ENCODE peak calls at places on chromosomes 6 and 20, in ten cellular contexts. V is neural progenitor cell, O is GM10248, A is NB4, J is PC-9, X is HFFc6, Q is bronchial epithelial cell, W is astrocyte of the spinal cord, F is endothelial cell, Y is Panc1. D is an unnamed sample.

GRCh38 chr6:165244524-165245247 is 64.7 kb downstream of the C6orf118 start:
- DNase-seq in X (no peak), O (no peak), F (no peak), W (no peak), Q (no peak), A (no peak), Y (no peak), J (no peak), V (no peak), D (no peak)

GRCh38 chr6:3893487-3893886 is 44.3 kb downstream of the FAM50B start:
- DNase-seq in X (no peak), W (no peak), J (no peak), O (no peak), F (no peak), Y (no peak), V (no peak), A (no peak), Q (no peak), D (no peak)

GRCh38 chr20:62504323-62504722 is 28.5 kb upstream of the GATA5 start:
- DNase-seq in Y (no peak), F (no peak), W (no peak), V (no peak), A (no peak), O (no peak), Q (no peak), J (no peak), X (no peak), D (no peak)

GRCh38 chr6:143575840-143576498 is 64.4 kb upstream of the FUCA2 start:
- DNase-seq in V (no peak), X (no peak), Q (no peak), A (no peak), O (no peak), F (no peak), J (no peak), W (no peak), Y (no peak), D (no peak)

GRCh38 chr6:157563611-157564284 is 182.8 kb downstream of the ZDHHC14 start:
- DNase-seq in W (no peak), Q (no peak), V (no peak), J (no peak), A (no peak), F (no peak), X (no peak), Y (no peak), O (peak), D (peak)

GRCh38 chr6:14713966-14714631 is 531.8 kb upstream of the JARID2 start:
- DNase-seq in O (no peak), Y (no peak), Q (peak), V (no peak), F (no peak), W (no peak), X (no peak), J (peak), A (no peak), D (no peak)

GRCh38 chr6:83597511-83597910 is 85.2 kb downstream of the PRSS35 start:
- DNase-seq in W (no peak), V (peak), A (no peak), Y (no peak), O (no peak), J (no peak), X (no peak), Q (no peak), F (no peak), D (no peak)

GRCh38 chr6:39128106-39128505 is 13.1 kb upstream of the SAYSD1 start:
- DNase-seq in X (no peak), J (no peak), V (no peak), A (no peak), Y (no peak), O (no peak), Q (no peak), W (no peak), F (no peak), D (no peak)

GRCh38 chr6:128350416-128351254 is 169.8 kb downstream of the PTPRK start:
- DNase-seq in A (no peak), O (no peak), Y (no peak), W (peak), F (no peak), V (no peak), X (peak), J (peak), Q (peak), D (no peak)

GRCh38 chr20:49513531-49513930 is 31.1 kb upstream of the KCNB1 start:
- DNase-seq in V (no peak), Q (no peak), F (no peak), A (peak), X (no peak), W (no peak), J (peak), Y (no peak), O (no peak), D (no peak)

GRCh38 chr20:2746636-2747265 is 53.7 kb downstream of the CPXM1 start:
- DNase-seq in A (peak), W (no peak), Q (no peak), F (no peak), J (no peak), V (no peak), O (no peak), Y (no peak), X (no peak), D (no peak)

GRCh38 chr6:154167163-154167562 is 128.1 kb downstream of the OPRM1 start:
- DNase-seq in O (no peak), V (no peak), A (peak), W (no peak), X (no peak), Q (no peak), Y (no peak), J (no peak), F (no peak), D (no peak)

GRCh38 chr6:81241717-81242116 is 510.8 kb downstream of the TENT5A start:
- DNase-seq in V (peak), W (peak), O (no peak), Y (no peak), J (no peak), Q (peak), F (no peak), A (peak), X (peak), D (peak)

GRCh38 chr6:33781105-33781975 is 7.6 kb downstream of the LEMD2 start:
- DNase-seq in Y (peak), F (peak), J (peak), Q (peak), V (peak), O (no peak), W (peak), A (no peak), X (peak), D (no peak)

GRCh38 chr6:76631641-76632040 is 559.2 kb upstream of the IMPG1 start:
- DNase-seq in X (no peak), Q (no peak), F (no peak), J (no peak), A (no peak), W (no peak), Y (no peak), V (no peak), O (no peak), D (no peak)

GRCh38 chr20:49452011-49452482 is 30.4 kb downstream of the KCNB1 start:
- DNase-seq in Y (no peak), O (no peak), V (no peak), X (no peak), A (no peak), F (no peak), Q (no peak), W (no peak), J (no peak), D (no peak)

GRCh38 chr20:22106308-22106938 is 401.0 kb downstream of the PAX1 start:
- DNase-seq in V (peak), O (no peak), W (peak), A (peak), X (no peak), J (no peak), Q (peak), Y (peak), F (peak), D (no peak)

GRCh38 chr6:120198033-120198432 is 848.5 kb upstream of the MAN1A1 start:
- DNase-seq in Q (peak), X (no peak), V (peak), O (no peak), F (no peak), Y (no peak), J (peak), W (peak), A (peak), D (no peak)

GRCh38 chr20:2834401-2834800 is 6.1 kb downstream of the PCED1A start:
- DNase-seq in A (no peak), F (no peak), J (no peak), Q (no peak), V (no peak), X (no peak), O (no peak), Y (no peak), W (no peak), D (no peak)

GRCh38 chr20:59823456-59823855 is 110.0 kb downstream of the SYCP2 start:
- DNase-seq in A (no peak), V (no peak), Q (no peak), W (no peak), X (no peak), Y (no peak), J (no peak), O (no peak), F (no peak), D (no peak)

GRCh38 chr6:29887330-29887818 is 55.0 kb upstream of the HLA-A start:
- DNase-seq in Y (no peak), W (peak), Q (no peak), X (peak), F (no peak), V (peak), J (no peak), A (no peak), O (peak), D (peak)

GRCh38 chr6:43376551-43376981 is 7.1 kb upstream of the ZNF318 start:
- DNase-seq in A (no peak), F (no peak), V (no peak), X (peak), Q (peak), Y (no peak), W (no peak), O (no peak), J (no peak), D (no peak)

GRCh38 chr20:14775778-14776177 is 438.4 kb upstream of the FLRT3 start:
- DNase-seq in Q (peak), A (no peak), V (no peak), Y (no peak), X (no peak), O (no peak), J (peak), F (no peak), W (peak), D (no peak)

GRCh38 chr6:119079288-119079809 is 885 bp upstream of the FAM184A start:
- DNase-seq in V (no peak), X (peak), Q (peak), A (no peak), O (no peak), J (peak), Y (no peak), F (no peak), W (peak), D (no peak)

GRCh38 chr6:158040051-158040803 is 58.6 kb downstream of the SYNJ2 start:
- DNase-seq in F (no peak), J (peak), O (peak), A (peak), X (peak), W (peak), Q (peak), Y (peak), V (no peak), D (peak)

GRCh38 chr6:116309001-116309400 is 29.3 kb upstream of the TSPYL1 start:
- DNase-seq in J (no peak), V (no peak), Q (no peak), F (no peak), A (no peak), O (no peak), W (no peak), X (no peak), Y (no peak), D (no peak)

GRCh38 chr6:111725446-111726112 is 119.9 kb upstream of the TRAF3IP2 start:
- DNase-seq in W (no peak), A (no peak), Q (no peak), J (no peak), O (no peak), Y (no peak), V (no peak), F (no peak), X (peak), D (no peak)

GRCh38 chr6:147738516-147739187 is 230.2 kb downstream of the SAMD5 start:
- DNase-seq in F (no peak), A (no peak), Y (no peak), W (peak), J (no peak), X (no peak), O (no peak), Q (no peak), V (no peak), D (no peak)

GRCh38 chr6:80196914-80197313 is 90.4 kb downstream of the BCKDHB start:
- DNase-seq in Y (no peak), Q (no peak), J (no peak), W (no peak), F (no peak), V (no peak), O (no peak), A (no peak), X (no peak), D (no peak)

GRCh38 chr6:169161572-169162167 is 92.0 kb downstream of the THBS2 start:
- DNase-seq in Y (no peak), O (no peak), F (no peak), X (no peak), V (no peak), Q (no peak), J (no peak), W (no peak), A (no peak), D (peak)

GRCh38 chr20:13458860-13459451 is 179.8 kb downstream of the TASP1 start:
- DNase-seq in W (peak), Q (peak), V (peak), X (peak), J (no peak), O (peak), Y (peak), F (peak), A (peak), D (peak)

GRCh38 chr20:35463455-35464300 is 8.3 kb downstream of the CEP250 start:
- DNase-seq in V (peak), Q (peak), A (peak), W (peak), O (peak), F (peak), J (peak), X (peak), Y (peak), D (peak)

GRCh38 chr6:628772-629171 is 28.1 kb downstream of the HUS1B start:
- DNase-seq in O (peak), J (no peak), F (no peak), V (no peak), X (no peak), A (no peak), Q (no peak), Y (no peak), W (no peak), D (peak)

GRCh38 chr6:19415605-19416326 is 421.4 kb upstream of the ID4 start:
- DNase-seq in O (no peak), V (no peak), W (peak), F (no peak), Y (no peak), Q (peak), J (peak), X (peak), A (no peak), D (no peak)

GRCh38 chr6:4616311-4616710 is 159.9 kb upstream of the CDYL start:
- DNase-seq in A (no peak), J (no peak), X (no peak), W (no peak), Q (no peak), Y (no peak), O (no peak), V (no peak), F (no peak), D (no peak)

GRCh38 chr6:66896415-66896814 is 1189.4 kb upstream of the EYS start:
- DNase-seq in W (no peak), O (no peak), X (no peak), Q (peak), F (no peak), A (no peak), Y (no peak), V (no peak), J (no peak), D (no peak)

DNA sequence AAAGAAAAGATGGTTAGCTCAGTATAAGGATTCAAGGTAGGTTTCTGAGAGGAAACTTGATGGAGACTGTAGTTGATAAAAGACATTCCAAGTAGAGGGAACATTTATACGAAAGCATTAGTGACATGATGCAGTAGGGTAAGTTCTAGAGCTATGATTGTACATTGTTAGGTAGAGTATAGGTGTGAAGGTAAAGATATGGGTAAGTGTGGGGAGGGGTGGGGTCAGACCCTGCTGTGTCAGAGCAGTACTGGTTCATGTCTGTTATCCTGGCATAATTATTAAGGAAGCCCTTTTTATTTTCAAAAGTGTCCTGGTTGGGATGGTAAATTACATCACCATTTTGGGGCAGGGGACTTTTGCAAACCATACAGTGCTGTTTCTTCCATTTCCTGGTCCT is 635.8 kb downstream of the COL12A1 start:
- DNase-seq in A (no peak), O (no peak), Q (no peak), F (no peak), V (no peak), X (no peak), J (no peak), W (no peak), Y (no peak), D (no peak)
- TF ChIP-seq CTCF in A (no peak), O (no peak), Q (no peak), F (no peak), V (no peak), X (no peak), J (no peak), W (no peak), Y (no peak), D (no peak)

GRCh38 chr6:27178860-27179259 is 68.6 kb upstream of the PRSS16 start:
- DNase-seq in W (no peak), J (no peak), Y (no peak), O (no peak), Q (no peak), F (peak), X (no peak), V (peak), A (no peak), D (no peak)
- TF ChIP-seq CTCF in W (no peak), J (no peak), Y (no peak), O (no peak), Q (no peak), F (no peak), X (no peak), V (no peak), A (no peak), D (no peak)

GRCh38 chr6:106085984-106086832 is at the start of gene PRDM1:
- DNase-seq in W (peak), J (peak), X (peak), O (peak), Y (no peak), F (peak), A (peak), V (peak), Q (peak), D (peak)
- TF ChIP-seq CTCF in W (peak), J (peak), X (peak), O (peak), Y (peak), F (peak), A (no peak), V (peak), Q (peak), D (peak)

GRCh38 chr6:16766043-16766521 is 4.8 kb upstream of the ATXN1 start:
- DNase-seq in Q (peak), F (no peak), X (peak), J (peak), A (peak), Y (peak), V (no peak), W (peak), O (no peak), D (no peak)

GRCh38 chr6:16765235-16765634 is 4.0 kb upstream of the ATXN1 start:
- DNase-seq in O (no peak), Y (no peak), F (no peak), X (no peak), J (no peak), A (no peak), Q (no peak), V (no peak), W (no peak), D (no peak)

GRCh38 chr6:16762265-16762546 is 946 bp upstream of the ATXN1 start:
- DNase-seq in V (no peak), O (peak), W (peak), Y (no peak), Q (no peak), J (no peak), A (no peak), X (peak), F (no peak), D (peak)

GRCh38 chr6:16762547-16763477 is 1.6 kb upstream of the ATXN1 start:
- DNase-seq in Q (peak), X (peak), A (peak), J (peak), W (peak), O (peak), V (peak), Y (no peak), F (peak), D (peak)

DNA sequence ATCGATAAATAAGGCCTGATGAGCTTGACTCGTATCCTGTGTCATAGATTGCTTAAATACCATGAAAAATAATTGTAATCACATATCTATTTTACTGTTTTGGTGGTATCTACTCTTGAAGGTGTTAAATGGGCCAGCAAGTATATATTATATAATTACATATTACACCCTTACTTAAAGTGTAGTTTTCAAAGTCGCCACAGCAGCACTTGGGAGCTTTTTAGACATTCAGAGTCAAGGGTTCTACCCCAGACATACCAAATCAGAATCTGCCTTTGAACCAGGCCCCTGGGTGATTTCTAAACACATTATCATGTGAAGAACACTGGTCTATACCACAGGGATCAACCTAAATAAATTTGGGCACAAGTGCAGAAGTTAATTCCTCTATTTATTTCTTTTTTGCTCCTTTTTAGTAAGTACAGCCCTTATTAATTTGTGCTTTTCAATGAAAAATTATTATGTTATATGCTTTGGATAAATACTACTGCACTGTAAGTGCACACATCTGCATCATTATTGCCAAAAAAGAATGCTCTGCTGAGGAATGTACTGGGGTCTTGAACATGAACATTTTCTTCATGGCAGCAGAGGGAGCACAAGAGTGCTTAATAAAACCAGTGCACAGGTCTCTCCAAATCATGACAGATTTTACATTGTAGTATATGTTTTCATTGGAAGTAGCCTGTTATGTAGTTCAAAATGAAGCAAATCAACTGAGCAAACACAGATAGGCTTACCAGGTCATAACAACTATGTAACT is 3.1 kb upstream of the ATXN1 start:
- DNase-seq in A (peak), J (no peak), Q (peak), X (peak), V (no peak), F (no peak), O (no peak), W (peak), Y (no peak), D (no peak)
- TF ChIP-seq CTCF in A (peak), J (peak), Q (peak), X (peak), V (peak), F (no peak), O (peak), W (peak), Y (peak), D (no peak)

GRCh38 chr20:46057856-46058655 is 29.0 kb downstream of the SLC12A5 start:
- DNase-seq in W (peak), X (peak), Y (no peak), A (peak), J (no peak), Q (peak), F (peak), O (no peak), V (peak), D (peak)
- TF ChIP-seq CTCF in W (peak), X (peak), Y (no peak), A (peak), J (no peak), Q (peak), F (peak), O (no peak), V (peak), D (no peak)

GRCh38 chr6:160730911-160731310 is 28.9 kb downstream of the PLG start:
- DNase-seq in V (peak), F (peak), O (no peak), A (peak), Q (no peak), X (no peak), W (no peak), Y (no peak), J (no peak), D (no peak)
- TF ChIP-seq CTCF in V (peak), F (peak), O (no peak), A (peak), Q (peak), X (peak), W (no peak), Y (peak), J (peak), D (no peak)

GRCh38 chr20:51712501-51713212 is 55.5 kb downstream of the ATP9A start:
- DNase-seq in Y (no peak), W (peak), J (peak), O (no peak), F (peak), X (peak), Q (peak), A (no peak), V (peak), D (no peak)
- TF ChIP-seq CTCF in Y (peak), W (peak), J (peak), O (no peak), F (peak), X (peak), Q (peak), A (peak), V (peak), D (no peak)

DNA sequence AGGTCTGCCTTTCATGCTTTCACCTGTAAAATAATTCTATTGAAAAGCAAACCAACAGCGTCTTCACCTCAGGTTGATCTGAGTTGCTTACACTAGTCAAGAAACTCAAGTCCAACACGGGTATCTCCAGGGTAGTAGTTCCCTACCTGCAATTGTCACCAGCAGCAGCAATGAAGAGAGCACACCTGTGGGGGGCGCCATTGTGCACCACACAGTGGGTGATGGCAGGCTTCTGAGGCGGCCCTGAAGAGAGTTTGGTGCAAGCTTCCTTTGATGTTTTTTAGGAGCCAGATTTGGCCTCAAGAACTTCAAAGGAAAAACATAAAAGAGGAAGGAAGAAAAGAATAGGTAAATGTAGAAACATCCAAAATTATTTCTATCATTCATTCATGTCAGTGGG is 45.1 kb downstream of the KIAA0319 start:
- DNase-seq in O (no peak), X (no peak), W (no peak), Q (no peak), V (peak), F (no peak), Y (no peak), A (peak), J (no peak), D (no peak)
- TF ChIP-seq CTCF in O (peak), X (peak), W (no peak), Q (no peak), V (peak), F (no peak), Y (peak), A (no peak), J (peak), D (no peak)

D was measured in GM13976.